ENCODE peak calls at places on chromosomes 16 and 17, in five cellular contexts. J, B, R, E and P are unnamed samples.

GRCh38 chr17:78737332-78737731 is 44.7 kb downstream of the CYTH1 start:
- DNase-seq in J (no peak), B (peak; percentile 48), R (peak; percentile 43), E (no peak), P (no peak)

GRCh38 chr17:72336026-72336803 is 215.4 kb downstream of the SOX9 start:
- DNase-seq in J (no peak), B (no peak), R (peak; percentile 92), E (no peak), P (no peak)

GRCh38 chr16:70715113-70715711 is 29.4 kb upstream of the MTSS2 start:
- DNase-seq in J (no peak), B (peak; percentile 98), R (peak; percentile 97), E (peak; percentile 70), P (no peak)

GRCh38 chr17:4378626-4379025 is 12.2 kb upstream of the UBE2G1 start:
- DNase-seq in J (no peak), B (no peak), R (no peak), E (no peak), P (no peak)

GRCh38 chr16:85676466-85676865 is 12.3 kb downstream of the GINS2 start:
- DNase-seq in J (no peak), B (no peak), R (no peak), E (no peak), P (no peak)

GRCh38 chr17:75277664-75278071 is 6.6 kb upstream of the MIF4GD start:
- DNase-seq in J (no peak), B (peak; percentile 75), R (peak; percentile 54), E (no peak), P (no peak)

GRCh38 chr16:4481526-4481925 is 5.3 kb downstream of the HMOX2 start:
- DNase-seq in J (no peak), B (no peak), R (no peak), E (no peak), P (no peak)

GRCh38 chr16:67961551-67961957 is 6.9 kb downstream of the SLC12A4 start:
- DNase-seq in J (no peak), B (no peak), R (no peak), E (peak; percentile 73), P (no peak)

GRCh38 chr16:69861276-69862030 is 89.7 kb upstream of the CLEC18A start:
- DNase-seq in J (no peak), B (peak; percentile 56), R (peak; percentile 83), E (peak; percentile 72), P (no peak)

GRCh38 chr17:76000016-76000754 is 470 bp upstream of the CDK3 start:
- DNase-seq in J (peak; percentile 48), B (no peak), R (peak; percentile 53), E (no peak), P (peak; percentile 33)

GRCh38 chr17:43151880-43152456 is 19.0 kb upstream of the NBR1 start:
- DNase-seq in J (no peak), B (no peak), R (no peak), E (no peak), P (no peak)

GRCh38 chr17:75759457-75759856 is 5.5 kb downstream of the GALK1 start:
- DNase-seq in J (no peak), B (no peak), R (no peak), E (no peak), P (no peak)

GRCh38 chr17:55632236-55632635 is 90.4 kb downstream of the TMEM100 start:
- DNase-seq in J (no peak), B (no peak), R (no peak), E (no peak), P (no peak)

GRCh38 chr17:6430769-6431168 is 4.2 kb downstream of the AIPL1 start:
- DNase-seq in J (no peak), B (no peak), R (no peak), E (no peak), P (no peak)

GRCh38 chr17:49494399-49494798 is 694 bp upstream of the NGFR start:
- DNase-seq in J (no peak), B (no peak), R (no peak), E (no peak), P (no peak)

GRCh38 chr17:80432961-80433550 is 18.1 kb downstream of the ENDOV start:
- DNase-seq in J (no peak), B (no peak), R (no peak), E (no peak), P (no peak)

GRCh38 chr17:1413281-1413791 is 13.3 kb upstream of the YWHAE start:
- DNase-seq in J (peak; percentile 44), B (peak; percentile 56), R (peak; percentile 93), E (peak; percentile 92), P (no peak)

GRCh38 chr17:1649844-1650409 is at the start of gene RILP:
- DNase-seq in J (peak; percentile 24), B (no peak), R (peak; percentile 46), E (peak; percentile 73), P (peak; percentile 24)

GRCh38 chr16:50213939-50214519 is 52.3 kb upstream of the ADCY7 start:
- DNase-seq in J (peak; percentile 63), B (no peak), R (peak; percentile 73), E (no peak), P (peak; percentile 36)